ENCODE peak calls at places on chromosomes 16 and 17, in four cellular contexts. O is NCI-H1436, C is HFFc6, T is stromal cell of bone marrow. Q is an unnamed sample.

GRCh38 chr17:38663964-38664644 is 10.7 kb downstream of the EPOP start:
- DNase-seq in C (no peak), O (no peak), T (no peak), Q (no peak)

GRCh38 chr16:20954574-20954973 is 54.0 kb downstream of the LYRM1 start:
- DNase-seq in T (no peak), O (no peak), C (no peak), Q (no peak)

GRCh38 chr17:5194346-5194745 is 2.7 kb upstream of the ZNF594 start:
- DNase-seq in O (no peak), C (peak; percentile 62), T (no peak), Q (no peak)

GRCh38 chr17:75769536-75769935 is 4.5 kb upstream of the GALK1 start:
- DNase-seq in T (no peak), C (no peak), O (no peak), Q (no peak)

GRCh38 chr17:43552229-43552837 is 6.2 kb upstream of the ETV4 start:
- DNase-seq in C (no peak), T (no peak), O (no peak), Q (no peak)

GRCh38 chr17:78774956-78775571 is 7.0 kb downstream of the CYTH1 start:
- DNase-seq in O (no peak), T (no peak), C (no peak), Q (no peak)

GRCh38 chr17:61794792-61795191 is 68.5 kb downstream of the BRIP1 start:
- DNase-seq in C (no peak), O (no peak), T (no peak), Q (no peak)

GRCh38 chr17:75163074-75163473 is 8.8 kb upstream of the JPT1 start:
- DNase-seq in C (no peak), O (no peak), T (no peak), Q (no peak)

GRCh38 chr16:84360170-84360569 is 8.2 kb upstream of the ATP2C2 start:
- DNase-seq in C (no peak), T (no peak), O (no peak), Q (no peak)

GRCh38 chr16:22653876-22654275 is 143.2 kb downstream of the NPIPB5 start:
- DNase-seq in T (no peak), C (no peak), O (no peak), Q (no peak)

GRCh38 chr17:2181206-2181983 is 122.2 kb downstream of the SMG6 start:
- DNase-seq in C (peak; percentile 92), O (no peak), T (peak; percentile 98), Q (no peak)

GRCh38 chr17:64718058-64718457 is 56.0 kb upstream of the SMURF2 start:
- DNase-seq in O (peak; percentile 7), C (no peak), T (no peak), Q (no peak)

GRCh38 chr17:17713839-17714238 is 32.6 kb downstream of the RAI1 start:
- DNase-seq in O (no peak), T (peak; percentile 62), C (peak; percentile 67), Q (peak; percentile 84)

GRCh38 chr17:40097931-40098845 is 2.2 kb downstream of the NR1D1 start:
- DNase-seq in C (peak; percentile 56), O (no peak), T (peak; percentile 70), Q (no peak)

GRCh38 chr17:17526369-17526768 is 30.2 kb upstream of the RASD1 start:
- DNase-seq in T (no peak), O (no peak), C (no peak), Q (no peak)

GRCh38 chr16:52552643-52553042 is 5.7 kb upstream of the TOX3 start:
- DNase-seq in T (no peak), C (no peak), O (peak; percentile 66), Q (peak; percentile 66)

Q was measured in epithelial cell of proximal tubule.